ENCODE peak calls at places on chromosomes 12 and 14, in four cellular contexts. R is uterus; H is body of pancreas; Y is CD8-positive, alpha-beta memory T cell. G is an unnamed sample. For H3K9me3, the result is how much of the 10 kb centered on the place peaks cover.

GRCh38 chr12:108810636-108811035 is 46.7 kb downstream of the SSH1 start:
- DNase-seq in R (no peak), H (no peak), Y (no peak), G (no peak)

GRCh38 chr12:88242939-88243338 is 100.8 kb downstream of the TMTC3 start:
- DNase-seq in R (no peak), H (no peak), Y (no peak), G (no peak)

GRCh38 chr14:57209561-57209960 is 59.1 kb downstream of the EXOC5 start:
- DNase-seq in R (no peak), H (no peak), Y (no peak), G (no peak)

GRCh38 chr14:20295067-20295466 is 10.7 kb downstream of the TTC5 start:
- DNase-seq in R (no peak), H (no peak), Y (no peak), G (no peak)

GRCh38 chr12:4918950-4919660 is 9.4 kb downstream of the KCNA1 start:
- DNase-seq in R (no peak), H (no peak), Y (no peak), G (no peak)

GRCh38 chr12:2481951-2482350 is 312.8 kb upstream of the FKBP4 start:
- DNase-seq in R (no peak), H (no peak), Y (no peak), G (no peak)

GRCh38 chr12:55874465-55874864 is 31.7 kb upstream of the MMP19 start:
- DNase-seq in R (no peak), H (no peak), Y (no peak), G (no peak)

GRCh38 chr14:53953828-53954550 is 2.6 kb downstream of the BMP4 start:
- DNase-seq in R (peak), H (peak), Y (no peak), G (no peak)

GRCh38 chr12:2064078-2064507 is 11.3 kb downstream of the CACNA1C start:
- DNase-seq in R (no peak), H (no peak), Y (no peak), G (no peak)

GRCh38 chr12:110114596-110114995 is 9.6 kb upstream of the IFT81 start:
- DNase-seq in R (no peak), H (no peak), Y (no peak), G (no peak)

GRCh38 chr12:94123127-94123526 is 25.2 kb upstream of the PLXNC1 start:
- DNase-seq in R (no peak), H (no peak), Y (no peak), G (no peak)

GRCh38 chr12:54428050-54429013 is 9.3 kb upstream of the ITGA5 start:
- DNase-seq in R (peak), H (no peak), Y (no peak), G (no peak)

GRCh38 chr14:50225067-50225973 is 6.1 kb downstream of the SOS2 start:
- DNase-seq in R (no peak), H (no peak), Y (no peak), G (no peak)

GRCh38 chr12:30691122-30691879 is 4.4 kb downstream of the IPO8 start:
- DNase-seq in R (no peak), H (no peak), Y (no peak), G (no peak)

GRCh38 chr12:67885370-67886169 is 103.7 kb upstream of the IFNG-AS1 start:
- DNase-seq in R (no peak), H (no peak), Y (no peak), G (no peak)

GRCh38 chr14:75042040-75042439 is 9.2 kb downstream of the MLH3 start:
- DNase-seq in R (no peak), H (no peak), Y (no peak), G (no peak)

GRCh38 chr12:130465046-130465445 is 127.4 kb downstream of the PIWIL1 start:
- DNase-seq in R (no peak), H (no peak), Y (no peak), G (no peak)

GRCh38 chr12:130462558-130462924 is 124.9 kb downstream of the PIWIL1 start:
- DNase-seq in R (no peak), H (no peak), Y (no peak), G (no peak)

GRCh38 chr12:130465626-130466025 is 127.9 kb downstream of the PIWIL1 start:
- DNase-seq in R (no peak), H (no peak), Y (no peak), G (no peak)

GRCh38 chr12:130463259-130463658 is 125.6 kb downstream of the PIWIL1 start:
- DNase-seq in R (no peak), H (no peak), Y (no peak), G (no peak)

GRCh38 chr12:130463818-130464663 is 126.4 kb downstream of the PIWIL1 start:
- DNase-seq in R (no peak), H (no peak), Y (no peak), G (no peak)
- H3K9me3 ChIP-seq in R (under half), H (under half), Y (under half), G (under half)

GRCh38 chr12:10368206-10369171 is 21.4 kb downstream of the KLRK1 start:
- DNase-seq in R (no peak), H (no peak), Y (no peak), G (no peak)

GRCh38 chr12:10363922-10364838 is 25.7 kb downstream of the KLRK1 start:
- DNase-seq in R (peak), H (peak), Y (no peak), G (no peak)

GRCh38 chr12:10364839-10365681 is 24.8 kb downstream of the KLRK1 start:
- DNase-seq in R (peak), H (peak), Y (peak), G (no peak)

GRCh38 chr12:10365716-10366433 is 24.0 kb downstream of the KLRK1 start:
- DNase-seq in R (no peak), H (no peak), Y (no peak), G (no peak)

GRCh38 chr12:10366875-10367274 is 23.0 kb downstream of the KLRK1 start:
- DNase-seq in R (no peak), H (no peak), Y (no peak), G (no peak)
- H3K27ac ChIP-seq in R (peak), H (peak), Y (no peak), G (peak)

GRCh38 chr12:31895449-31896150 is 63.6 kb upstream of the RESF1 start:
- DNase-seq in R (no peak), H (no peak), Y (no peak), G (no peak)

GRCh38 chr12:31900271-31900670 is 58.9 kb upstream of the RESF1 start:
- DNase-seq in R (no peak), H (no peak), Y (no peak), G (no peak)

GRCh38 chr12:31897791-31898503 is 61.3 kb upstream of the RESF1 start:
- DNase-seq in R (peak), H (peak), Y (peak), G (no peak)

GRCh38 chr12:31899136-31899535 is 60.1 kb upstream of the RESF1 start:
- DNase-seq in R (no peak), H (no peak), Y (no peak), G (no peak)

DNA sequence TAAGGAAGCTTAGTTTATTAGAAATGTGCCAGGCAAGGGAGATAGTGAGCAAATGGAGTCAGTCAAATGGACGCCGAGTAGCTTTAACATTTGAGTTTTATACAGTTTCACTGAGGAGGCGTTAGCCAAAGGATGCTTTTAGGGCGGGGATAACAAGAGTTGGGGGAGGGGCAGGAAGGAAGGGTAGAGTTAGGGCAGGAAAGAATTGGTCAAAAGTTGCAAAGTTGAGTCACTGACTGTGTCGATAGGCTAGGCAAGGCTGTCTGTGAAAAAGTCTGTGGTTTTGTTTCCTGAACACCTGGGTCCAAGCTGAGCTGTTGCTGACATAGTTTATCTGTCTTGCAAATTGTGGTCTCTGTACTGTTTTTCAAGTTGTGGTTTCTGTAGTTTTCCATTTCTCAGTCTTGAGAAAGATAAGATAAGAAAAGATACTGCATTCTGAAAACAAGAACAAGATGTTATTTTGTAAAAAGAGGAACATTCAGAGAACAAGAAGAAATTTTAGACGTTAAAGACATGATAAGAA is 62.6 kb upstream of the RESF1 start:
- DNase-seq in R (peak), H (peak), Y (peak), G (no peak)
- H3K9me3 ChIP-seq in R (under half), H (under half), Y (under half), G (under half)

GRCh38 chr14:66543996-66544395 is 36.0 kb downstream of the GPHN start:
- DNase-seq in R (no peak), H (no peak), Y (no peak), G (no peak)
- H3K27ac ChIP-seq in R (no peak), H (no peak), Y (no peak), G (no peak)

GRCh38 chr12:16120027-16120426 is 157.5 kb downstream of the SLC15A5 start:
- DNase-seq in R (no peak), H (no peak), Y (no peak), G (no peak)

GRCh38 chr12:16121953-16122352 is 155.5 kb downstream of the SLC15A5 start:
- DNase-seq in R (no peak), H (no peak), Y (no peak), G (no peak)

GRCh38 chr12:16119618-16120017 is 157.9 kb downstream of the SLC15A5 start:
- DNase-seq in R (no peak), H (no peak), Y (no peak), G (no peak)

GRCh38 chr12:16112626-16113560 is 164.6 kb downstream of the SLC15A5 start:
- DNase-seq in R (no peak), H (no peak), Y (no peak), G (no peak)

DNA sequence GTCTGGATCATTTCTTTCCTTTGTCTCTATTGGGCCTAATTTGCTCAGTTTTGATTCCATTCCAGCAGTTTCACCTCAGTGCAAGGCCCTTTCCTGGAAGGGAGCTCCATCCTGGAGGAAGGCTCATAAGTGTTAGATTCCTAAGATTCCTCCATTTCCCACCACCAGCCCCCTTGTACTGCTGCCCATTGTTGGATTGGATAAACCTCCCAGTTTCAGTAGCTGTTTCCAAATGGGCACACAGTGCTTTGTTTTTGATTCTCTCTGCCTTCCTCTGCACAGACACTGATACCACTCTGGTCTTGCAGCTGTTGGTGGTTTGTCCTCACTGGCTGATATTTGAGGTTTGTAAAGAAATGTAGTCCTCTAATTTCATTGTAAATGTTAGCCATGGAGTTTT is 158.9 kb downstream of the SLC15A5 start:
- DNase-seq in R (no peak), H (no peak), Y (no peak), G (no peak)
- H3K9me3 ChIP-seq in R (under half), H (under half), Y (under half), G (under half)

DNA sequence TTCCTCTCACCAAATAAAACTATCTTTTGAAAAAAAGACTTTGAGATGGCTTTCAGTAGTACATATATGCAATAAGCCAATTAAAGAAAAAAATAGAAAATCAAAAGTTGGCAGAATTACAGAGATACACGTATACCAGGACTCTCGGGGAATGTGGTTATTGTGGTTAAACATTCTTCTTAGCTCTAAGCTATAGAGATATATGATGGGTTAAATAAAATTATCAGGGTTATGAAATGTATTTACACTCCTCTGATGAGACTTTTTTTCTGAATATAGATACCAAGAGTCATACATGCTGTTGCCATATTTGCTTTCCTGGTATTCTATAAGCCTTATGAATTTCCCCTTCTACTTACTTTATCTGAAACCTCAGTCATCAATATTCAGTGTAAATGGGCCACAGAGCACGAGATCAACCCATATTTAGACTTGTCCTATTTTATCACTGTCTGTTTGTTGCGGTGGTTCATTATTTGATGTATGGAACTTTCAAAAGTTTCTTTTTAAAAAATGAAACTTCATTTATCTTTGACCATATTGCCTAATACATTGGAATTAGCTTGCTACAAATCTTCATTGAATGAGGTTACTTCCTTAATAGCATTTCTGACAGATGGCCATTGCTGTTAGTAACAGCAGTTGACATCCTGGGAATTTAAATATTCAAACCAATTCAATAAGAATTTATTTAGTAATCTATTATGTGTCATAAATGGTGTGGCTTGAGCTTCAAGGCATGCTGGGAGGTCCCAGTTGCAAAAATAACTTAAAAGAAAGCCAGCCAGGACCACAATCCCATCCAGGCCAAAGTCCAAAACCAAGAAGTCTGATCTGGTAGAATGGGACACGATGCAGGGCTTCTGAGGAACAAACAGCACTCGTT is 393.5 kb downstream of the PCNX1 start:
- DNase-seq in R (no peak), H (no peak), Y (no peak), G (no peak)
- H3K27ac ChIP-seq in R (no peak), H (no peak), Y (no peak), G (no peak)

GRCh38 chr14:79665556-79665955 is 545.7 kb downstream of the DIO2 start:
- DNase-seq in R (no peak), H (no peak), Y (no peak), G (no peak)
- H3K9me3 ChIP-seq in R (under half), H (under half), Y (under half), G (under half)

G was measured in vagina.